ENCODE peak calls at places on chromosomes 7 and 10, in six cellular contexts. One of them, this sample, is unnamed.

GRCh38 chr10:84605802-84606201 is 277.4 kb downstream of the CCSER2 start:
- DNase-seq in MM.1S: no peak
- DNase-seq in activated naive CD4-positive, alpha-beta T cell treated with anti-CD3 and anti-CD28 coated beads, Interleukin-2, amount 10 ng/mL, durations not matched to agents 7 days and 5 days: no peak
- DNase-seq in psoas muscle: no peak
- DNase-seq in HL-60: no peak
- DNase-seq in astrocyte: no peak
- DNase-seq in this sample: no peak

GRCh38 chr10:98610855-98611254 is 164.1 kb upstream of the HPS1 start:
- DNase-seq in MM.1S: no peak
- DNase-seq in activated naive CD4-positive, alpha-beta T cell treated with anti-CD3 and anti-CD28 coated beads, Interleukin-2, amount 10 ng/mL, durations not matched to agents 7 days and 5 days: no peak
- DNase-seq in psoas muscle: no peak
- DNase-seq in HL-60: no peak
- DNase-seq in astrocyte: no peak
- DNase-seq in this sample: no peak

GRCh38 chr7:149595541-149595940 is 97.9 kb upstream of the ZNF746 start:
- DNase-seq in MM.1S: no peak
- DNase-seq in activated naive CD4-positive, alpha-beta T cell treated with anti-CD3 and anti-CD28 coated beads, Interleukin-2, amount 10 ng/mL, durations not matched to agents 7 days and 5 days: no peak
- DNase-seq in psoas muscle: no peak
- DNase-seq in HL-60: no peak
- DNase-seq in astrocyte: no peak
- DNase-seq in this sample: no peak

GRCh38 chr7:74305987-74306736 is 17.0 kb downstream of the CLIP2 start:
- DNase-seq in MM.1S: no peak
- DNase-seq in activated naive CD4-positive, alpha-beta T cell treated with anti-CD3 and anti-CD28 coated beads, Interleukin-2, amount 10 ng/mL, durations not matched to agents 7 days and 5 days: no peak
- DNase-seq in psoas muscle: no peak
- DNase-seq in HL-60: no peak
- DNase-seq in astrocyte: no peak
- DNase-seq in this sample: no peak

GRCh38 chr7:35754741-35755140 is 46.1 kb upstream of the SEPTIN7 start:
- DNase-seq in MM.1S: no peak
- DNase-seq in activated naive CD4-positive, alpha-beta T cell treated with anti-CD3 and anti-CD28 coated beads, Interleukin-2, amount 10 ng/mL, durations not matched to agents 7 days and 5 days: no peak
- DNase-seq in psoas muscle: no peak
- DNase-seq in HL-60: no peak
- DNase-seq in astrocyte: no peak
- DNase-seq in this sample: no peak

GRCh38 chr7:20784311-20785210 is 2.1 kb downstream of the SP8 start:
- DNase-seq in MM.1S: no peak
- DNase-seq in activated naive CD4-positive, alpha-beta T cell treated with anti-CD3 and anti-CD28 coated beads, Interleukin-2, amount 10 ng/mL, durations not matched to agents 7 days and 5 days: no peak
- DNase-seq in psoas muscle: no peak
- DNase-seq in HL-60: no peak
- DNase-seq in astrocyte: no peak
- DNase-seq in this sample: no peak

GRCh38 chr10:32054087-32054486 is 2.1 kb downstream of the KIF5B start:
- DNase-seq in MM.1S: peak
- DNase-seq in activated naive CD4-positive, alpha-beta T cell treated with anti-CD3 and anti-CD28 coated beads, Interleukin-2, amount 10 ng/mL, durations not matched to agents 7 days and 5 days: no peak
- DNase-seq in psoas muscle: no peak
- DNase-seq in HL-60: no peak
- DNase-seq in astrocyte: peak
- DNase-seq in this sample: peak

GRCh38 chr7:43198599-43199090 is 86.2 kb downstream of the HECW1 start:
- DNase-seq in MM.1S: no peak
- DNase-seq in activated naive CD4-positive, alpha-beta T cell treated with anti-CD3 and anti-CD28 coated beads, Interleukin-2, amount 10 ng/mL, durations not matched to agents 7 days and 5 days: no peak
- DNase-seq in psoas muscle: no peak
- DNase-seq in HL-60: no peak
- DNase-seq in astrocyte: no peak
- DNase-seq in this sample: no peak

GRCh38 chr7:30475580-30475979 is 3.0 kb downstream of the NOD1 start:
- DNase-seq in MM.1S: no peak
- DNase-seq in activated naive CD4-positive, alpha-beta T cell treated with anti-CD3 and anti-CD28 coated beads, Interleukin-2, amount 10 ng/mL, durations not matched to agents 7 days and 5 days: no peak
- DNase-seq in psoas muscle: no peak
- DNase-seq in HL-60: no peak
- DNase-seq in astrocyte: peak
- DNase-seq in this sample: no peak

GRCh38 chr10:24944512-24945255 is 7.7 kb downstream of the PRTFDC1 start:
- DNase-seq in MM.1S: no peak
- DNase-seq in activated naive CD4-positive, alpha-beta T cell treated with anti-CD3 and anti-CD28 coated beads, Interleukin-2, amount 10 ng/mL, durations not matched to agents 7 days and 5 days: no peak
- DNase-seq in psoas muscle: peak
- DNase-seq in HL-60: no peak
- DNase-seq in astrocyte: peak
- DNase-seq in this sample: peak

GRCh38 chr10:11887381-11888227 is 64.4 kb downstream of the PROSER2 start:
- DNase-seq in MM.1S: no peak
- DNase-seq in activated naive CD4-positive, alpha-beta T cell treated with anti-CD3 and anti-CD28 coated beads, Interleukin-2, amount 10 ng/mL, durations not matched to agents 7 days and 5 days: no peak
- DNase-seq in psoas muscle: no peak
- DNase-seq in HL-60: no peak
- DNase-seq in astrocyte: no peak
- DNase-seq in this sample: no peak

GRCh38 chr7:106152313-106152665 is 40.2 kb upstream of the SYPL1 start:
- DNase-seq in MM.1S: no peak
- DNase-seq in activated naive CD4-positive, alpha-beta T cell treated with anti-CD3 and anti-CD28 coated beads, Interleukin-2, amount 10 ng/mL, durations not matched to agents 7 days and 5 days: no peak
- DNase-seq in psoas muscle: no peak
- DNase-seq in HL-60: no peak
- DNase-seq in astrocyte: no peak
- DNase-seq in this sample: no peak

GRCh38 chr7:128335730-128336129 is 8.0 kb downstream of the RBM28 start:
- DNase-seq in MM.1S: no peak
- DNase-seq in activated naive CD4-positive, alpha-beta T cell treated with anti-CD3 and anti-CD28 coated beads, Interleukin-2, amount 10 ng/mL, durations not matched to agents 7 days and 5 days: no peak
- DNase-seq in psoas muscle: no peak
- DNase-seq in HL-60: no peak
- DNase-seq in astrocyte: no peak
- DNase-seq in this sample: no peak

GRCh38 chr7:135597926-135598305 is 40.2 kb downstream of the NUP205 start:
- DNase-seq in MM.1S: no peak
- DNase-seq in activated naive CD4-positive, alpha-beta T cell treated with anti-CD3 and anti-CD28 coated beads, Interleukin-2, amount 10 ng/mL, durations not matched to agents 7 days and 5 days: no peak
- DNase-seq in psoas muscle: no peak
- DNase-seq in HL-60: no peak
- DNase-seq in astrocyte: peak
- DNase-seq in this sample: no peak

GRCh38 chr10:103835121-103836045 is 20.0 kb downstream of the SH3PXD2A start:
- DNase-seq in MM.1S: no peak
- DNase-seq in activated naive CD4-positive, alpha-beta T cell treated with anti-CD3 and anti-CD28 coated beads, Interleukin-2, amount 10 ng/mL, durations not matched to agents 7 days and 5 days: no peak
- DNase-seq in psoas muscle: peak
- DNase-seq in HL-60: peak
- DNase-seq in astrocyte: peak
- DNase-seq in this sample: no peak

GRCh38 chr7:69599211-69599878 is 1.1 kb downstream of the AUTS2 start:
- DNase-seq in MM.1S: no peak
- DNase-seq in activated naive CD4-positive, alpha-beta T cell treated with anti-CD3 and anti-CD28 coated beads, Interleukin-2, amount 10 ng/mL, durations not matched to agents 7 days and 5 days: no peak
- DNase-seq in psoas muscle: peak
- DNase-seq in HL-60: no peak
- DNase-seq in astrocyte: peak
- DNase-seq in this sample: no peak

GRCh38 chr10:82811621-82812020 is 936.6 kb downstream of the NRG3 start:
- DNase-seq in MM.1S: peak
- DNase-seq in activated naive CD4-positive, alpha-beta T cell treated with anti-CD3 and anti-CD28 coated beads, Interleukin-2, amount 10 ng/mL, durations not matched to agents 7 days and 5 days: no peak
- DNase-seq in psoas muscle: no peak
- DNase-seq in HL-60: peak
- DNase-seq in astrocyte: no peak
- DNase-seq in this sample: peak

GRCh38 chr10:89393898-89394297 is 1.5 kb downstream of the IFIT1 start:
- DNase-seq in MM.1S: no peak
- DNase-seq in activated naive CD4-positive, alpha-beta T cell treated with anti-CD3 and anti-CD28 coated beads, Interleukin-2, amount 10 ng/mL, durations not matched to agents 7 days and 5 days: no peak
- DNase-seq in psoas muscle: no peak
- DNase-seq in HL-60: no peak
- DNase-seq in astrocyte: no peak
- DNase-seq in this sample: no peak

GRCh38 chr10:79435271-79436065 is 10.0 kb downstream of the ZCCHC24 start:
- DNase-seq in MM.1S: no peak
- DNase-seq in activated naive CD4-positive, alpha-beta T cell treated with anti-CD3 and anti-CD28 coated beads, Interleukin-2, amount 10 ng/mL, durations not matched to agents 7 days and 5 days: no peak
- DNase-seq in psoas muscle: peak
- DNase-seq in HL-60: no peak
- DNase-seq in astrocyte: no peak
- DNase-seq in this sample: no peak

GRCh38 chr10:96858038-96858705 is 26.1 kb downstream of the LCOR start:
- DNase-seq in MM.1S: no peak
- DNase-seq in activated naive CD4-positive, alpha-beta T cell treated with anti-CD3 and anti-CD28 coated beads, Interleukin-2, amount 10 ng/mL, durations not matched to agents 7 days and 5 days: no peak
- DNase-seq in psoas muscle: no peak
- DNase-seq in HL-60: no peak
- DNase-seq in astrocyte: peak
- DNase-seq in this sample: no peak

GRCh38 chr10:72826346-72826745 is 67.2 kb upstream of the OIT3 start:
- DNase-seq in MM.1S: no peak
- DNase-seq in activated naive CD4-positive, alpha-beta T cell treated with anti-CD3 and anti-CD28 coated beads, Interleukin-2, amount 10 ng/mL, durations not matched to agents 7 days and 5 days: no peak
- DNase-seq in psoas muscle: no peak
- DNase-seq in HL-60: no peak
- DNase-seq in astrocyte: no peak
- DNase-seq in this sample: no peak

GRCh38 chr7:152859781-152860191 is 100.2 kb downstream of the ACTR3B start:
- DNase-seq in MM.1S: no peak
- DNase-seq in activated naive CD4-positive, alpha-beta T cell treated with anti-CD3 and anti-CD28 coated beads, Interleukin-2, amount 10 ng/mL, durations not matched to agents 7 days and 5 days: no peak
- DNase-seq in psoas muscle: no peak
- DNase-seq in HL-60: peak
- DNase-seq in astrocyte: no peak
- DNase-seq in this sample: no peak

GRCh38 chr10:35191523-35191922 is 64.9 kb downstream of the CREM start:
- DNase-seq in MM.1S: peak
- DNase-seq in activated naive CD4-positive, alpha-beta T cell treated with anti-CD3 and anti-CD28 coated beads, Interleukin-2, amount 10 ng/mL, durations not matched to agents 7 days and 5 days: no peak
- DNase-seq in psoas muscle: peak
- DNase-seq in HL-60: peak
- DNase-seq in astrocyte: peak
- DNase-seq in this sample: peak

GRCh38 chr10:90051474-90051873 is 350.1 kb downstream of the KIF20B start:
- DNase-seq in MM.1S: peak
- DNase-seq in activated naive CD4-positive, alpha-beta T cell treated with anti-CD3 and anti-CD28 coated beads, Interleukin-2, amount 10 ng/mL, durations not matched to agents 7 days and 5 days: no peak
- DNase-seq in psoas muscle: no peak
- DNase-seq in HL-60: no peak
- DNase-seq in astrocyte: peak
- DNase-seq in this sample: no peak

GRCh38 chr7:106659963-106660861 is 746 bp downstream of the CCDC71L start:
- DNase-seq in MM.1S: peak
- DNase-seq in activated naive CD4-positive, alpha-beta T cell treated with anti-CD3 and anti-CD28 coated beads, Interleukin-2, amount 10 ng/mL, durations not matched to agents 7 days and 5 days: peak
- DNase-seq in psoas muscle: peak
- DNase-seq in HL-60: peak
- DNase-seq in astrocyte: peak
- DNase-seq in this sample: peak

GRCh38 chr7:26420600-26420999 is 128.9 kb downstream of the SNX10 start:
- DNase-seq in MM.1S: no peak
- DNase-seq in activated naive CD4-positive, alpha-beta T cell treated with anti-CD3 and anti-CD28 coated beads, Interleukin-2, amount 10 ng/mL, durations not matched to agents 7 days and 5 days: no peak
- DNase-seq in psoas muscle: no peak
- DNase-seq in HL-60: no peak
- DNase-seq in astrocyte: no peak
- DNase-seq in this sample: no peak

This sample was measured in brain microvascular endothelial cell.